ENCODE peak calls at places on chromosomes 1 and 21, in eight cellular contexts. N is psoas muscle, S is AG09309, R is GM12864, Z is transverse colon, U is cardiac fibroblast, Q is RWPE1, I is breast epithelium. B is an unnamed sample.

GRCh38 chr1:111878649-111879048 is 110.8 kb downstream of the KCND3 start:
- DNase-seq in N (no peak), S (no peak), Q (no peak), Z (no peak), I (no peak), U (no peak), R (no peak), B (no peak)

GRCh38 chr1:15525043-15525958 is 1.3 kb upstream of the CASP9 start:
- DNase-seq in Q (peak), I (no peak), S (peak), Z (peak), R (peak), N (no peak), U (peak), B (no peak)

GRCh38 chr1:228283476-228284147 is 75.8 kb downstream of the OBSCN start:
- DNase-seq in S (no peak), U (no peak), N (peak), Q (no peak), Z (peak), I (peak), R (no peak), B (no peak)

GRCh38 chr1:64540265-64540791 is 70.4 kb downstream of the CACHD1 start:
- DNase-seq in N (no peak), Q (no peak), U (peak), I (no peak), Z (no peak), R (no peak), S (peak), B (no peak)

GRCh38 chr1:38115682-38116187 is 69.1 kb upstream of the POU3F1 start:
- DNase-seq in Z (no peak), S (no peak), I (no peak), Q (no peak), R (no peak), N (no peak), U (no peak), B (no peak)

GRCh38 chr1:26482921-26483320 is 10.7 kb downstream of the HMGN2 start:
- DNase-seq in R (no peak), Q (no peak), I (no peak), N (no peak), Z (no peak), U (no peak), S (no peak), B (no peak)

GRCh38 chr1:159859757-159860156 is 2.7 kb downstream of the VSIG8 start:
- DNase-seq in Q (no peak), S (no peak), N (no peak), U (no peak), R (no peak), I (no peak), Z (no peak), B (no peak)

GRCh38 chr1:5967351-5968160 is 24.7 kb downstream of the NPHP4 start:
- DNase-seq in S (peak), U (peak), I (no peak), R (no peak), N (peak), Z (no peak), Q (no peak), B (no peak)

GRCh38 chr1:85047472-85048295 is 616 bp downstream of the MCOLN3 start:
- DNase-seq in R (no peak), S (no peak), Q (peak), Z (peak), N (no peak), I (no peak), U (no peak), B (peak)

GRCh38 chr1:87410771-87411170 is 82.1 kb downstream of the LMO4 start:
- DNase-seq in S (no peak), N (peak), I (no peak), Q (no peak), R (no peak), U (peak), Z (peak), B (no peak)

GRCh38 chr1:89523597-89524368 is 846 bp upstream of the LRRC8B start:
- DNase-seq in Q (peak), S (no peak), R (no peak), Z (peak), U (peak), N (no peak), I (peak), B (peak)

GRCh38 chr1:56406821-56407220 is 172.5 kb downstream of the PLPP3 start:
- DNase-seq in Q (no peak), N (no peak), Z (no peak), S (no peak), I (no peak), U (no peak), R (no peak), B (no peak)

GRCh38 chr1:27570383-27570755 is 33.6 kb downstream of the AHDC1 start:
- DNase-seq in U (no peak), Q (no peak), I (no peak), S (no peak), Z (no peak), N (peak), R (no peak), B (no peak)

GRCh38 chr1:3817821-3818597 is 21.7 kb upstream of the LRRC47 start:
- DNase-seq in I (no peak), R (no peak), U (no peak), Q (no peak), S (no peak), Z (no peak), N (no peak), B (no peak)

GRCh38 chr21:27129215-27129614 is 162.3 kb upstream of the ADAMTS5 start:
- DNase-seq in S (no peak), N (no peak), Z (no peak), U (peak), I (no peak), R (no peak), Q (no peak), B (no peak)

GRCh38 chr1:25810341-25811299 is 9.1 kb upstream of the MTFR1L start:
- DNase-seq in I (peak), U (peak), Q (peak), Z (peak), S (no peak), N (peak), R (no peak), B (peak)

GRCh38 chr1:13871413-13871812 is 171.4 kb downstream of the PRDM2 start:
- DNase-seq in Z (no peak), S (no peak), N (no peak), I (no peak), Q (no peak), R (no peak), U (no peak), B (no peak)

GRCh38 chr1:18198240-18198639 is 90.6 kb downstream of the IGSF21 start:
- DNase-seq in R (no peak), Z (no peak), S (no peak), I (no peak), Q (no peak), N (no peak), U (no peak), B (no peak)

GRCh38 chr21:17585875-17586450 is 26.7 kb downstream of the BTG3 start:
- DNase-seq in Z (no peak), Q (peak), S (peak), U (peak), R (no peak), N (no peak), I (no peak), B (peak)

GRCh38 chr1:24551910-24552571 is 3.8 kb upstream of the NCMAP start:
- DNase-seq in Z (no peak), R (no peak), N (no peak), S (no peak), Q (no peak), I (no peak), U (peak), B (no peak)

GRCh38 chr1:23343246-23344110 is 606 bp downstream of the HNRNPR start:
- DNase-seq in Z (peak), R (no peak), S (no peak), I (peak), U (peak), Q (peak), N (no peak), B (peak)

GRCh38 chr1:39087109-39087834 is 61.1 kb downstream of the NDUFS5 start:
- DNase-seq in Q (no peak), U (peak), R (no peak), N (peak), S (no peak), Z (no peak), I (no peak), B (peak)

GRCh38 chr1:17540255-17541001 is 930 bp downstream of the ARHGEF10L start:
- DNase-seq in N (peak), Q (no peak), R (no peak), S (no peak), Z (no peak), U (peak), I (no peak), B (no peak)

GRCh38 chr1:97094257-97094972 is 372.8 kb downstream of the PTBP2 start:
- DNase-seq in Z (no peak), Q (peak), U (peak), N (no peak), R (no peak), I (no peak), S (peak), B (no peak)

GRCh38 chr1:206785366-206785765 is 13.1 kb upstream of the IL10 start:
- DNase-seq in N (no peak), Q (no peak), U (no peak), I (no peak), Z (no peak), R (no peak), S (no peak), B (no peak)

GRCh38 chr1:23050201-23050600 is 30.9 kb downstream of the KDM1A start:
- DNase-seq in U (no peak), R (no peak), I (no peak), Z (no peak), S (no peak), Q (no peak), N (no peak), B (no peak)

GRCh38 chr1:195373831-195374230 is 1234.4 kb downstream of the KCNT2 start:
- DNase-seq in R (no peak), N (no peak), Q (no peak), Z (no peak), S (no peak), I (no peak), U (no peak), B (no peak)

GRCh38 chr1:86712088-86712860 is 7.9 kb downstream of the SH3GLB1 start:
- DNase-seq in U (no peak), I (no peak), N (no peak), R (no peak), Z (no peak), Q (no peak), S (no peak), B (no peak)

GRCh38 chr1:158998037-158998780 is 11.5 kb upstream of the IFI16 start:
- DNase-seq in S (no peak), Z (no peak), R (no peak), U (no peak), I (no peak), N (no peak), Q (no peak), B (no peak)

GRCh38 chr21:27570306-27570868 is 603.5 kb upstream of the ADAMTS5 start:
- DNase-seq in N (peak), S (peak), I (no peak), U (peak), Q (peak), R (no peak), Z (peak), B (no peak)

GRCh38 chr21:38984982-38985422 is 179.3 kb downstream of the ETS2 start:
- DNase-seq in R (no peak), U (peak), Q (no peak), I (no peak), Z (no peak), S (peak), N (no peak), B (no peak)

GRCh38 chr1:198168180-198168579 is 11.4 kb downstream of the NEK7 start:
- DNase-seq in R (no peak), N (no peak), Z (no peak), I (no peak), Q (no peak), S (no peak), U (peak), B (no peak)

GRCh38 chr21:42684109-42684916 is 30.9 kb downstream of the PDE9A start:
- DNase-seq in Z (no peak), R (no peak), I (no peak), N (peak), S (no peak), U (peak), Q (peak), B (no peak)

GRCh38 chr1:170790175-170790574 is 126.2 kb downstream of the PRRX1 start:
- DNase-seq in R (no peak), S (no peak), I (no peak), U (no peak), Q (no peak), N (no peak), Z (no peak), B (no peak)
- TF ChIP-seq CTCF in R (no peak), S (peak), I (no peak), U (no peak), Q (no peak), N (no peak), Z (no peak), B (peak)

GRCh38 chr1:179771509-179771908 is 28.4 kb downstream of the FAM163A start:
- DNase-seq in N (no peak), U (no peak), S (no peak), I (no peak), Z (no peak), Q (no peak), R (no peak), B (no peak)
- TF ChIP-seq CTCF in N (no peak), U (no peak), S (no peak), I (no peak), Z (no peak), Q (no peak), R (no peak), B (no peak)

GRCh38 chr1:151346082-151346768 is 827 bp downstream of the RFX5 start:
- DNase-seq in R (no peak), S (no peak), N (no peak), Z (no peak), Q (no peak), U (no peak), I (no peak), B (no peak)
- TF ChIP-seq CTCF in R (no peak), S (no peak), N (no peak), Z (no peak), Q (no peak), U (no peak), I (no peak), B (no peak)

DNA sequence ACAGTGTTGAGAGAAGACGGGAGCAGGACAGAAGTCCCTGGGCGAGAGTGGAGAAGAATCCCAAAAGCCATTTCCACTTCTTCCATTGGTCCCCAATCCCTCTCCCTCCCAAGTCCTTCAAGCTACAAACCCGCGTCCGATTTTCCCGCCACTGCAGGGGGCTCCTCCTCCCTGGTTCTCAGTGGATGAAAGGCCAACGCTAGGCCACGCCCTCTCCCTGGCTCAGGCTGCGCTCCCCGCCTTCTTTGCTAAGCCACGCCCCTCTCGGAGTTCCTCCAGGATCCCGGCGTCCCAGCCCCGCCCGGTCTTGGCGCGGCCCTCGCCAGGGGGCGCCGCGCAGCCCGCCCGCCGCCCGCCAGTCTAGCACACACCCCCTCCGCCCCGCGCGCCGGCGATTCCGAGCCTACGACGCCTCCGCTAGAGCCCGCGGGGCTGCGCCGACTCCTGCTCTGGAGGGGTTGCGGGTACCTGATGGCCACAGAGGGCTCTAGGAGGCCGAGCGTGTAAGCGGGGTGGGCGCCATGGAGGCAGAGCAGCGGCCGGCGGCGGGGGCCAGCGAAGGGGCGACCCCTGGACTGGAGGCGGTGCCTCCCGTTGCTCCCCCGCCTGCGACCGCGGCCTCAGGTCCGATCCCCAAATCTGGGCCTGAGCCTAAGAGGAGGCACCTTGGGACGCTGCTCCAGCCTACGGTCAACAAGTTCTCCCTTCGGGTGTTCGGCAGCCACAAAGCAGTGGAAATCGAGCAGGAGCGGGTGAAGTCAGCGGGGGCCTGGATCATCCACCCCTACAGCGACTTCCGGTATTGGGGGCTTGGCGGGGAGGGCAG is at the start of gene HCN3:
- DNase-seq in Q (peak), R (peak), Z (peak), I (peak), U (peak), N (peak), S (peak), B (peak)
- TF ChIP-seq CTCF in Q (peak), R (peak), Z (peak), I (no peak), U (peak), N (peak), S (peak), B (peak)

GRCh38 chr1:44500181-44501021 is 95.3 kb downstream of the RNF220 start:
- DNase-seq in I (no peak), R (no peak), U (peak), Q (no peak), N (no peak), Z (no peak), S (no peak), B (no peak)
- TF ChIP-seq CTCF in I (no peak), R (no peak), U (peak), Q (no peak), N (peak), Z (no peak), S (peak), B (no peak)

GRCh38 chr1:215269955-215270354 is 187.4 kb downstream of the KCNK2 start:
- DNase-seq in R (no peak), I (no peak), Z (no peak), N (no peak), Q (no peak), S (no peak), U (no peak), B (no peak)
- TF ChIP-seq CTCF in R (no peak), I (no peak), Z (no peak), N (no peak), Q (no peak), S (no peak), U (no peak), B (no peak)

GRCh38 chr1:59776960-59777852 is 37.5 kb upstream of the HOOK1 start:
- DNase-seq in I (no peak), N (no peak), Q (no peak), R (no peak), S (no peak), Z (no peak), U (peak), B (no peak)

GRCh38 chr1:59775480-59775879 is 39.3 kb upstream of the HOOK1 start:
- DNase-seq in Q (no peak), N (no peak), R (no peak), U (no peak), I (no peak), Z (no peak), S (no peak), B (no peak)

DNA sequence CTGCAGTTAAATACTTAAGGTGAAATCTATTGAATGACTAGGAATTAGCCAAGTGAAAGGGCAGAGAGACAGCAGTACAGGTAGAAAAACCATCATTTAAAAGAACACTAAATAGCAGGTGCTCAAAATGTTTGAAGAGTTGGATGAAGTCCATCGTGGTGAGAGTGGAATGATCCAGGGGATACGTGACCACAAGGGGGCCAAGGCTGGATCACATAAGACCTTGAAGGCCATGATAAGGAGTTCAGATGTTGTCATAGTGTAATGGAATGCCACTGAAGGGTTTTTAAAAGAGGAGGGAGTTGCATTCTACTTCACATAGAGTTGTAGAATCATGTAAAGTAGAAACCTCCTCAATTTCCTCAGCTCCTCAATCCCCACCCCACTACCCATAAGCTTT is 34.8 kb upstream of the HOOK1 start:
- DNase-seq in I (no peak), U (no peak), N (no peak), S (no peak), R (no peak), Q (no peak), Z (no peak), B (no peak)
- TF ChIP-seq CTCF in I (no peak), U (no peak), N (peak), S (no peak), R (peak), Q (no peak), Z (no peak), B (no peak)

GRCh38 chr1:47951545-47952235 is 45.5 kb downstream of the TRABD2B start:
- DNase-seq in R (no peak), U (no peak), N (no peak), Z (no peak), I (no peak), Q (no peak), S (no peak), B (no peak)
- TF ChIP-seq CTCF in R (no peak), U (no peak), N (no peak), Z (no peak), I (no peak), Q (no peak), S (no peak), B (no peak)